ENCODE peak calls at places on chromosomes 12 and 14, in ten cellular contexts. One of them, this sample, is unnamed.

GRCh38 chr14:23436327-23437141 is 1.1 kb upstream of the MYH7 start:
- DNase-seq in left cardiac atrium: no peak
- DNase-seq in ureter: peak; percentile 77
- DNase-seq in KG1: no peak
- DNase-seq in bronchial epithelial cell: no peak
- DNase-seq in NCI-H1694: peak; percentile 9
- DNase-seq in AML-193: no peak
- DNase-seq in NCI-H1092: no peak
- DNase-seq in tibial artery: no peak
- DNase-seq in germinal center: no peak
- DNase-seq in this sample: no peak

GRCh38 chr12:111434680-111435338 is 29.1 kb downstream of the SH2B3 start:
- DNase-seq in AML-193: no peak
- DNase-seq in NCI-H1694: no peak
- DNase-seq in tibial artery: peak; percentile 62
- DNase-seq in NCI-H1092: no peak
- DNase-seq in KG1: peak; percentile 19
- DNase-seq in left cardiac atrium: peak; percentile 75
- DNase-seq in ureter: peak; percentile 64
- DNase-seq in bronchial epithelial cell: peak; percentile 22
- DNase-seq in germinal center: peak; percentile 38
- DNase-seq in this sample: no peak

GRCh38 chr12:6384499-6385436 is 806 bp downstream of the LTBR start:
- DNase-seq in NCI-H1694: no peak
- DNase-seq in ureter: no peak
- DNase-seq in tibial artery: no peak
- DNase-seq in left cardiac atrium: no peak
- DNase-seq in germinal center: no peak
- DNase-seq in KG1: no peak
- DNase-seq in NCI-H1092: no peak
- DNase-seq in bronchial epithelial cell: no peak
- DNase-seq in AML-193: no peak
- DNase-seq in this sample: no peak

GRCh38 chr12:39946361-39946948 is 159.4 kb downstream of the SLC2A13 start:
- DNase-seq in bronchial epithelial cell: peak; percentile 78
- DNase-seq in tibial artery: no peak
- DNase-seq in KG1: no peak
- DNase-seq in NCI-H1092: no peak
- DNase-seq in germinal center: no peak
- DNase-seq in NCI-H1694: no peak
- DNase-seq in AML-193: no peak
- DNase-seq in left cardiac atrium: no peak
- DNase-seq in ureter: no peak
- DNase-seq in this sample: no peak

GRCh38 chr12:49348781-49349180 is 2.1 kb downstream of the DNAJC22 start:
- DNase-seq in left cardiac atrium: no peak
- DNase-seq in germinal center: no peak
- DNase-seq in KG1: no peak
- DNase-seq in tibial artery: no peak
- DNase-seq in NCI-H1694: no peak
- DNase-seq in NCI-H1092: no peak
- DNase-seq in bronchial epithelial cell: no peak
- DNase-seq in ureter: no peak
- DNase-seq in AML-193: no peak
- DNase-seq in this sample: no peak

GRCh38 chr14:96511667-96512066 is 9.5 kb downstream of the PAPOLA start:
- DNase-seq in ureter: no peak
- DNase-seq in bronchial epithelial cell: no peak
- DNase-seq in tibial artery: no peak
- DNase-seq in KG1: no peak
- DNase-seq in AML-193: no peak
- DNase-seq in left cardiac atrium: no peak
- DNase-seq in NCI-H1092: no peak
- DNase-seq in NCI-H1694: no peak
- DNase-seq in germinal center: no peak
- DNase-seq in this sample: no peak

GRCh38 chr14:95597784-95598204 is 62.9 kb downstream of the GLRX5 start:
- DNase-seq in left cardiac atrium: no peak
- DNase-seq in germinal center: peak; percentile 43
- DNase-seq in NCI-H1092: peak; percentile 87
- DNase-seq in AML-193: no peak
- DNase-seq in ureter: no peak
- DNase-seq in bronchial epithelial cell: peak; percentile 35
- DNase-seq in KG1: no peak
- DNase-seq in tibial artery: no peak
- DNase-seq in NCI-H1694: peak; percentile 94
- DNase-seq in this sample: no peak

GRCh38 chr14:93160353-93160801 is 24.3 kb downstream of the MOAP1 start:
- DNase-seq in NCI-H1694: peak; percentile 62
- DNase-seq in germinal center: no peak
- DNase-seq in ureter: no peak
- DNase-seq in tibial artery: no peak
- DNase-seq in left cardiac atrium: no peak
- DNase-seq in KG1: no peak
- DNase-seq in NCI-H1092: no peak
- DNase-seq in AML-193: no peak
- DNase-seq in bronchial epithelial cell: no peak
- DNase-seq in this sample: no peak

GRCh38 chr14:59852350-59852749 is 18.2 kb downstream of the RTN1 start:
- DNase-seq in KG1: no peak
- DNase-seq in germinal center: no peak
- DNase-seq in NCI-H1694: no peak
- DNase-seq in bronchial epithelial cell: no peak
- DNase-seq in NCI-H1092: peak; percentile 9
- DNase-seq in left cardiac atrium: no peak
- DNase-seq in AML-193: no peak
- DNase-seq in ureter: no peak
- DNase-seq in tibial artery: no peak
- DNase-seq in this sample: no peak

GRCh38 chr12:78683031-78683430 is 181.5 kb upstream of the SYT1 start:
- DNase-seq in NCI-H1694: no peak
- DNase-seq in KG1: no peak
- DNase-seq in NCI-H1092: no peak
- DNase-seq in ureter: no peak
- DNase-seq in germinal center: no peak
- DNase-seq in AML-193: no peak
- DNase-seq in tibial artery: no peak
- DNase-seq in left cardiac atrium: no peak
- DNase-seq in bronchial epithelial cell: peak; percentile 58
- DNase-seq in this sample: no peak

GRCh38 chr12:46959484-46959883 is 119.9 kb upstream of the PCED1B start:
- DNase-seq in left cardiac atrium: no peak
- DNase-seq in tibial artery: no peak
- DNase-seq in NCI-H1092: no peak
- DNase-seq in KG1: no peak
- DNase-seq in ureter: no peak
- DNase-seq in bronchial epithelial cell: peak; percentile 97
- DNase-seq in AML-193: no peak
- DNase-seq in NCI-H1694: no peak
- DNase-seq in germinal center: no peak
- DNase-seq in this sample: no peak

GRCh38 chr14:33674716-33675115 is 276.2 kb downstream of the EGLN3 start:
- DNase-seq in AML-193: no peak
- DNase-seq in germinal center: no peak
- DNase-seq in left cardiac atrium: no peak
- DNase-seq in NCI-H1694: no peak
- DNase-seq in ureter: no peak
- DNase-seq in bronchial epithelial cell: no peak
- DNase-seq in tibial artery: no peak
- DNase-seq in KG1: no peak
- DNase-seq in NCI-H1092: no peak
- DNase-seq in this sample: no peak

GRCh38 chr12:106098691-106099200 is 40.0 kb downstream of the NUAK1 start:
- DNase-seq in ureter: no peak
- DNase-seq in AML-193: no peak
- DNase-seq in bronchial epithelial cell: no peak
- DNase-seq in NCI-H1092: no peak
- DNase-seq in germinal center: no peak
- DNase-seq in NCI-H1694: no peak
- DNase-seq in KG1: no peak
- DNase-seq in left cardiac atrium: no peak
- DNase-seq in tibial artery: no peak
- DNase-seq in this sample: no peak

GRCh38 chr12:48828841-48829575 is 10.7 kb downstream of the CACNB3 start:
- DNase-seq in ureter: no peak
- DNase-seq in NCI-H1694: no peak
- DNase-seq in left cardiac atrium: no peak
- DNase-seq in NCI-H1092: no peak
- DNase-seq in bronchial epithelial cell: no peak
- DNase-seq in germinal center: no peak
- DNase-seq in KG1: no peak
- DNase-seq in AML-193: no peak
- DNase-seq in tibial artery: no peak
- DNase-seq in this sample: no peak

GRCh38 chr14:37546621-37547447 is 48.2 kb downstream of the FOXA1 start:
- DNase-seq in NCI-H1092: peak; percentile 9
- DNase-seq in left cardiac atrium: no peak
- DNase-seq in AML-193: no peak
- DNase-seq in germinal center: no peak
- DNase-seq in ureter: no peak
- DNase-seq in bronchial epithelial cell: peak; percentile 12
- DNase-seq in tibial artery: no peak
- DNase-seq in KG1: no peak
- DNase-seq in NCI-H1694: no peak
- DNase-seq in this sample: peak; percentile 33

GRCh38 chr14:100691395-100692025 is 35.2 kb upstream of the DLK1 start:
- DNase-seq in ureter: no peak
- DNase-seq in tibial artery: no peak
- DNase-seq in germinal center: no peak
- DNase-seq in NCI-H1092: peak; percentile 94
- DNase-seq in AML-193: no peak
- DNase-seq in left cardiac atrium: no peak
- DNase-seq in NCI-H1694: peak; percentile 97
- DNase-seq in bronchial epithelial cell: peak; percentile 79
- DNase-seq in KG1: no peak
- DNase-seq in this sample: peak; percentile 69

GRCh38 chr14:54312166-54312801 is 84.5 kb upstream of the CDKN3 start:
- DNase-seq in ureter: peak; percentile 84
- DNase-seq in KG1: no peak
- DNase-seq in left cardiac atrium: no peak
- DNase-seq in germinal center: no peak
- DNase-seq in NCI-H1694: no peak
- DNase-seq in AML-193: peak; percentile 10
- DNase-seq in NCI-H1092: no peak
- DNase-seq in bronchial epithelial cell: peak; percentile 99
- DNase-seq in tibial artery: no peak
- DNase-seq in this sample: no peak

GRCh38 chr14:54691525-54692260 is 124.8 kb downstream of the SAMD4A start:
- DNase-seq in ureter: peak; percentile 82
- DNase-seq in KG1: no peak
- DNase-seq in tibial artery: peak; percentile 82
- DNase-seq in AML-193: peak; percentile 14
- DNase-seq in left cardiac atrium: peak; percentile 84
- DNase-seq in germinal center: peak; percentile 46
- DNase-seq in bronchial epithelial cell: peak; percentile 67
- DNase-seq in NCI-H1092: peak; percentile 63
- DNase-seq in NCI-H1694: peak; percentile 57
- DNase-seq in this sample: peak; percentile 77

GRCh38 chr14:26403760-26404159 is 194.1 kb downstream of the NOVA1 start:
- DNase-seq in KG1: no peak
- DNase-seq in AML-193: no peak
- DNase-seq in left cardiac atrium: no peak
- DNase-seq in NCI-H1694: no peak
- DNase-seq in ureter: no peak
- DNase-seq in NCI-H1092: no peak
- DNase-seq in germinal center: no peak
- DNase-seq in tibial artery: no peak
- DNase-seq in bronchial epithelial cell: peak; percentile 41
- DNase-seq in this sample: no peak

GRCh38 chr12:18145924-18146323 is 55.9 kb upstream of the RERGL start:
- DNase-seq in bronchial epithelial cell: peak; percentile 55
- DNase-seq in AML-193: peak; percentile 70
- DNase-seq in NCI-H1694: no peak
- DNase-seq in germinal center: no peak
- DNase-seq in ureter: no peak
- DNase-seq in NCI-H1092: no peak
- DNase-seq in KG1: no peak
- DNase-seq in tibial artery: no peak
- DNase-seq in left cardiac atrium: no peak
- DNase-seq in this sample: no peak

GRCh38 chr12:27595231-27595642 is 71.2 kb downstream of the PPFIBP1 start:
- DNase-seq in AML-193: no peak
- DNase-seq in KG1: no peak
- DNase-seq in NCI-H1092: no peak
- DNase-seq in tibial artery: peak; percentile 62
- DNase-seq in bronchial epithelial cell: no peak
- DNase-seq in ureter: no peak
- DNase-seq in NCI-H1694: no peak
- DNase-seq in left cardiac atrium: no peak
- DNase-seq in germinal center: no peak
- DNase-seq in this sample: no peak

GRCh38 chr14:90554341-90554740 is 157.5 kb downstream of the CALM1 start:
- DNase-seq in KG1: no peak
- DNase-seq in left cardiac atrium: peak; percentile 61
- DNase-seq in bronchial epithelial cell: peak; percentile 28
- DNase-seq in AML-193: no peak
- DNase-seq in NCI-H1092: peak; percentile 67
- DNase-seq in germinal center: no peak
- DNase-seq in ureter: no peak
- DNase-seq in NCI-H1694: peak; percentile 96
- DNase-seq in tibial artery: peak; percentile 48
- DNase-seq in this sample: peak; percentile 56

GRCh38 chr14:100584056-100585031 is 2.9 kb downstream of the BEGAIN start:
- DNase-seq in NCI-H1694: no peak
- DNase-seq in tibial artery: no peak
- DNase-seq in bronchial epithelial cell: no peak
- DNase-seq in AML-193: no peak
- DNase-seq in KG1: no peak
- DNase-seq in ureter: no peak
- DNase-seq in NCI-H1092: no peak
- DNase-seq in germinal center: no peak
- DNase-seq in left cardiac atrium: no peak
- DNase-seq in this sample: no peak

GRCh38 chr14:28773917-28774691 is 7.5 kb downstream of the FOXG1 start:
- DNase-seq in NCI-H1694: no peak
- DNase-seq in ureter: no peak
- DNase-seq in NCI-H1092: peak; percentile 92
- DNase-seq in tibial artery: no peak
- DNase-seq in germinal center: no peak
- DNase-seq in AML-193: no peak
- DNase-seq in bronchial epithelial cell: no peak
- DNase-seq in KG1: no peak
- DNase-seq in left cardiac atrium: no peak
- DNase-seq in this sample: no peak

GRCh38 chr14:103340480-103341212 is 6.6 kb downstream of the EIF5 start:
- DNase-seq in KG1: no peak
- DNase-seq in AML-193: no peak
- DNase-seq in left cardiac atrium: no peak
- DNase-seq in NCI-H1694: no peak
- DNase-seq in NCI-H1092: no peak
- DNase-seq in tibial artery: no peak
- DNase-seq in ureter: no peak
- DNase-seq in bronchial epithelial cell: no peak
- DNase-seq in germinal center: no peak
- DNase-seq in this sample: no peak

GRCh38 chr12:6788972-6789905 is at the start of gene CD4:
- DNase-seq in bronchial epithelial cell: no peak
- DNase-seq in tibial artery: peak; percentile 76
- DNase-seq in AML-193: no peak
- DNase-seq in NCI-H1092: no peak
- DNase-seq in NCI-H1694: no peak
- DNase-seq in left cardiac atrium: peak; percentile 73
- DNase-seq in KG1: no peak
- DNase-seq in germinal center: no peak
- DNase-seq in ureter: peak; percentile 78
- DNase-seq in this sample: peak; percentile 59

GRCh38 chr14:87600236-87600635 is 392.7 kb downstream of the GALC start:
- DNase-seq in NCI-H1092: no peak
- DNase-seq in ureter: no peak
- DNase-seq in KG1: no peak
- DNase-seq in NCI-H1694: no peak
- DNase-seq in germinal center: no peak
- DNase-seq in left cardiac atrium: no peak
- DNase-seq in AML-193: no peak
- DNase-seq in tibial artery: no peak
- DNase-seq in bronchial epithelial cell: no peak
- DNase-seq in this sample: no peak

GRCh38 chr12:17438141-17438540 is 651.9 kb downstream of the RERGL start:
- DNase-seq in tibial artery: no peak
- DNase-seq in AML-193: no peak
- DNase-seq in ureter: no peak
- DNase-seq in NCI-H1694: no peak
- DNase-seq in KG1: no peak
- DNase-seq in NCI-H1092: no peak
- DNase-seq in germinal center: no peak
- DNase-seq in left cardiac atrium: no peak
- DNase-seq in bronchial epithelial cell: no peak
- DNase-seq in this sample: no peak